ENCODE peak calls at places on chromosomes 13 and 19, in eight cellular contexts. C, D, B, R, Z, X, U and P are unnamed samples.

GRCh38 chr13:49373699-49374098 is 70.2 kb downstream of the CAB39L start:
- DNase-seq in C (no peak), D (no peak), B (no peak), R (no peak), Z (no peak), X (no peak), U (peak), P (no peak)

GRCh38 chr19:41564515-41565383 is 11.2 kb upstream of the CEACAM21 start:
- DNase-seq in C (no peak), D (no peak), B (no peak), R (no peak), Z (no peak), X (no peak), U (no peak), P (no peak)

GRCh38 chr13:40589285-40590109 is 76.9 kb downstream of the FOXO1 start:
- DNase-seq in C (peak), D (no peak), B (no peak), R (no peak), Z (peak), X (peak), U (peak), P (no peak)

GRCh38 chr13:43230989-43231388 is 207.6 kb downstream of the DNAJC15 start:
- DNase-seq in C (no peak), D (no peak), B (no peak), R (no peak), Z (no peak), X (no peak), U (no peak), P (no peak)

GRCh38 chr19:18220632-18221275 is 5.5 kb downstream of the PDE4C start:
- DNase-seq in C (peak), D (no peak), B (no peak), R (no peak), Z (no peak), X (no peak), U (no peak), P (no peak)

GRCh38 chr19:55319786-55320185 is 5.4 kb downstream of the TMEM150B start:
- DNase-seq in C (peak), D (no peak), B (no peak), R (peak), Z (no peak), X (no peak), U (peak), P (peak)

GRCh38 chr13:113742000-113742441 is 17.0 kb upstream of the TMEM255B start:
- DNase-seq in C (peak), D (no peak), B (no peak), R (no peak), Z (no peak), X (no peak), U (peak), P (no peak)

GRCh38 chr19:32397736-32398135 is 7.8 kb upstream of the DPY19L3 start:
- DNase-seq in C (no peak), D (peak), B (no peak), R (no peak), Z (no peak), X (no peak), U (peak), P (no peak)

GRCh38 chr19:41264581-41265375 is 606 bp downstream of the HNRNPUL1 start:
- DNase-seq in C (peak), D (no peak), B (peak), R (peak), Z (peak), X (peak), U (peak), P (peak)

GRCh38 chr19:8485561-8486371 is 16.7 kb downstream of the PRAM1 start:
- DNase-seq in C (no peak), D (no peak), B (no peak), R (no peak), Z (no peak), X (no peak), U (no peak), P (no peak)

GRCh38 chr13:97366172-97366688 is 67.7 kb upstream of the RAP2A start:
- DNase-seq in C (no peak), D (no peak), B (no peak), R (no peak), Z (no peak), X (no peak), U (no peak), P (no peak)

GRCh38 chr13:99765869-99766268 is 205.7 kb downstream of the ZIC5 start:
- DNase-seq in C (no peak), D (no peak), B (no peak), R (no peak), Z (no peak), X (no peak), U (no peak), P (no peak)

GRCh38 chr13:32432856-32433255 is 4.9 kb upstream of the N4BP2L1 start:
- DNase-seq in C (no peak), D (no peak), B (no peak), R (no peak), Z (no peak), X (no peak), U (no peak), P (no peak)

GRCh38 chr19:45643024-45643926 is 4.1 kb upstream of the EML2 start:
- DNase-seq in C (peak), D (no peak), B (peak), R (peak), Z (peak), X (peak), U (peak), P (peak)

GRCh38 chr19:55160128-55160985 is 2.8 kb upstream of the TNNI3 start:
- DNase-seq in C (peak), D (no peak), B (peak), R (peak), Z (peak), X (peak), U (peak), P (peak)

GRCh38 chr19:10145031-10145430 is 25.3 kb upstream of the EIF3G start:
- DNase-seq in C (no peak), D (no peak), B (no peak), R (no peak), Z (no peak), X (no peak), U (no peak), P (no peak)

GRCh38 chr19:45595814-45596213 is 6.2 kb downstream of the GPR4 start:
- DNase-seq in C (no peak), D (no peak), B (no peak), R (no peak), Z (no peak), X (no peak), U (peak), P (no peak)

GRCh38 chr19:19782783-19783182 is 38.8 kb downstream of the ZNF506 start:
- DNase-seq in C (no peak), D (no peak), B (no peak), R (no peak), Z (no peak), X (no peak), U (no peak), P (no peak)

GRCh38 chr13:40064723-40065122 is 409.3 kb downstream of the COG6 start:
- DNase-seq in C (no peak), D (peak), B (no peak), R (no peak), Z (no peak), X (no peak), U (peak), P (no peak)

GRCh38 chr13:34842466-34842865 is 99.6 kb upstream of the NBEA start:
- DNase-seq in C (no peak), D (no peak), B (no peak), R (no peak), Z (no peak), X (no peak), U (no peak), P (no peak)

GRCh38 chr13:75178436-75178835 is 303.5 kb downstream of the TBC1D4 start:
- DNase-seq in C (no peak), D (no peak), B (no peak), R (no peak), Z (no peak), X (no peak), U (no peak), P (no peak)

GRCh38 chr13:72648513-72649065 is 78.8 kb downstream of the MZT1 start:
- DNase-seq in C (no peak), D (no peak), B (no peak), R (no peak), Z (no peak), X (no peak), U (no peak), P (no peak)

GRCh38 chr13:72656357-72656756 is 71.1 kb downstream of the MZT1 start:
- DNase-seq in C (no peak), D (no peak), B (no peak), R (no peak), Z (no peak), X (no peak), U (no peak), P (no peak)

GRCh38 chr13:72652681-72653080 is 74.7 kb downstream of the MZT1 start:
- DNase-seq in C (no peak), D (no peak), B (no peak), R (no peak), Z (no peak), X (no peak), U (no peak), P (no peak)

GRCh38 chr13:72645521-72645920 is 81.9 kb downstream of the MZT1 start:
- DNase-seq in C (no peak), D (no peak), B (no peak), R (no peak), Z (no peak), X (no peak), U (no peak), P (no peak)

DNA sequence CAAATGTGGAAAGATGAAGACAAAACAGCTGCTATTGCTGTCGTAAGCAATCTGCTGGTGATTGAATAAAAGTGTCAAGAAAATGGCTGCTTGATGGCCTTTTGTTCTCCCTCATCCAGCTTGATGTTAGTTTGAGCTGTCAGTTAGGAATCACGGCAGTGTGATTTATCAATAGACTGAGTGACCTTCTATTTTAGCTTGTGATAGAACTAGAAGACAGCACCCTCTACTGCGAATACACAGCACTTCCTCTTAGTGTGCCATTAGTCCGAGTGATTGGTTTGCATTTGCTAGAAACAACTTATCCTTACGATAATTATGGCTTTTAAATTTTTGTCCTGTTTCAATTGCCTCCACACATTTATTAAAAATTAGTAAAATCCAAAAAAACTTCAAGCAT is 76.2 kb downstream of the MZT1 start:
- DNase-seq in C (no peak), D (no peak), B (no peak), R (no peak), Z (no peak), X (no peak), U (no peak), P (no peak)
- TF ChIP-seq CTCF in C (peak), D (peak), B (no peak), R (peak), Z (peak), X (peak), U (no peak), P (peak)

DNA sequence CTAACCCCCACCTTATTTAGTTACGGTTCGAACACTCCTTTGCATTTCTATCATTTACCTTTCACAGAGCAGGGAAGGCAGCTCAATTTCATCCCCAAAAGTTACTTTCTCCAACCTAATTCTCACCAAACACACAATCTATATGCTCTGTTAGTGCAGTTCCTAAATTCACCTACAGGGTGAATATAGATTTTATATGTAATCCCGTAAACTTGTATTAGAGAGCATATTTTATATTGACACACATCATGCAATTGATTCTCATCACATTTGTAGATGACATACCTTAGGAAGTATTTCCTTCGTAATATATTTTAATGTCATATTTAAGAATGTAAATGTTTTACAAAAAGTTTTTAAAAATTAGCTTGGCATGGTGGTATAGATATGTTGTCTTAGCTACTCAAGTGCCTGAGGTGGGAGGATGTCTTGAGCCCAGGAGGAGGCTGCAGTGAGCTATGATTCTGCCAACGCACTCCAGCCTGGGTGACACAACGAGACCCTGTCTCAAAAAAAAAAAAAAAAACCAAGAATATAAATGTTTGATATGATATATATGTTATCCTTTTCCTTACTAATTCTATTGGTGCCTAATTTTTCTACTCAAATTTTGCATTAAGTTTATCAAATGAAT is 57.3 kb upstream of the TNFRSF19 start:
- DNase-seq in C (no peak), D (no peak), B (no peak), R (no peak), Z (no peak), X (no peak), U (no peak), P (no peak)
- TF ChIP-seq CTCF in C (no peak), D (no peak), B (no peak), R (peak), Z (no peak), X (no peak), U (peak), P (peak)

DNA sequence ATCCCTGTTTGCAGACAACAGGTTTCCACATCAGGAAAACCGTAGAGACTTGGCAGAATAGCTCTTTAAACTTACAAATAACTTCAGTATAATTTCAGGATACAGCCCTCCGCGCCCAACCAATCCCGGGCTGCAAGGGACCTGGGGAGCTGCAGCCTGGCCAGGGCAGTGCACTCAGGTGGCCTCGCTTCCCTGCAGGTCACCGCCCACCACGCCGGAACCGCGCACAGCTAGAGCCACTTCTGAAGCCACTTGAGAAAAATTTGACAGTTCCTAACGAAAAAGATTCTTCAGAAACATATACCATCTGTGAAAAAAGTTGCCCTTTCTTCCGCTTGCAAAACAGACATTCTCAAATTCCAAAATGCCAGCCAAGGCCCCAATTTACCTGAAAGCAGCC is 11.1 kb downstream of the ZNF91 start:
- DNase-seq in C (no peak), D (no peak), B (no peak), R (no peak), Z (no peak), X (no peak), U (no peak), P (no peak)
- TF ChIP-seq CTCF in C (no peak), D (no peak), B (no peak), R (no peak), Z (no peak), X (no peak), U (no peak), P (no peak)

GRCh38 chr19:2543463-2544442 is 67.8 kb downstream of the GADD45B start:
- DNase-seq in C (peak), D (peak), B (peak), R (peak), Z (no peak), X (peak), U (peak), P (peak)
- TF ChIP-seq CTCF in C (no peak), D (peak), B (no peak), R (no peak), Z (no peak), X (no peak), U (peak), P (no peak)

DNA sequence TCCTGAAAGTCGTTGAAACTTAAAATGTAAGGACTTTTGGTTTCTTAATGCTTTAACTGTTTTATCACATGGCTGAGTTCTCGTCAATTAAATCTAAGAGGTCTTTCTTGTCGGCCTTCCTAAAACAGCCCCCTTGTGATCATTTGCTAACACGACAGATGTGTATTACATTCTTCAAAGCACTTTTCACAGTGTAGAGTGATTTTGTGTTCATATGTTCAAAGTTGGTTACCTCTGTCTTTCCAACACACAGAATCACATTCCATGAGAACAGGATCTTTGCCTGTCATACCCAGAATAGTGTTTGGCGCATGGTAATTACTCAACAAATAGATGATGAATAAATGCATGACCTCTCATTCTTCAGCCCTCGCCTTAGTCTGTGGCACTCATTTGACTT is 1.1 kb downstream of the GTF2F2 start:
- DNase-seq in C (no peak), D (no peak), B (no peak), R (no peak), Z (no peak), X (peak), U (peak), P (no peak)
- TF ChIP-seq CTCF in C (peak), D (peak), B (no peak), R (peak), Z (no peak), X (no peak), U (peak), P (peak)

DNA sequence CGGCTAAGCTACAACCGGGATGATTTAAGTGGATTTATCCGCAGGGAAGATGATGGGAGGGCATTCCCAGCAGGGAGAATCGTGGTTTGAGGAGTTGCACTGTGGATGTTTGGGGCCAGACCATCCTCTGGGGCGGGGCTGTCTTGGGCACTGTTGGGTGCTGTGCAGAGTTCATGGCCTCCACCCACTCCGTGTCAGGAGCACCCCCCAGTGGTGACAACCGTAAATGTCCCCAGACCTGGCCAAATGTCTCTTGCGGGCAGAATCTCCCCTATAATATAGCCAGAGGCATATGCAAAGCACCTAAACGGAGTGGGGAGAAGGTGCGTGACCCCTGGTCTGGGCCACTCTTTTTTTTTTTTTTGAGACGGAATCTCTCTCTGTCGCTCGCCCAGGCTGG is 40.2 kb downstream of the SMIM24 start:
- DNase-seq in C (no peak), D (no peak), B (no peak), R (no peak), Z (no peak), X (peak), U (no peak), P (no peak)
- TF ChIP-seq CTCF in C (no peak), D (peak), B (peak), R (peak), Z (peak), X (peak), U (peak), P (peak)

GRCh38 chr19:36214388-36215275 is at the start of the genes ZNF146 and ZNF565:
- DNase-seq in C (peak), D (peak), B (peak), R (peak), Z (peak), X (peak), U (peak), P (peak)
- TF ChIP-seq CTCF in C (no peak), D (no peak), B (no peak), R (no peak), Z (no peak), X (no peak), U (no peak), P (no peak)

GRCh38 chr19:51131780-51132680 is 7.3 kb downstream of the SIGLEC9 start:
- DNase-seq in C (no peak), D (no peak), B (no peak), R (no peak), Z (no peak), X (no peak), U (peak), P (no peak)
- TF ChIP-seq CTCF in C (no peak), D (no peak), B (no peak), R (no peak), Z (no peak), X (no peak), U (peak), P (no peak)

DNA sequence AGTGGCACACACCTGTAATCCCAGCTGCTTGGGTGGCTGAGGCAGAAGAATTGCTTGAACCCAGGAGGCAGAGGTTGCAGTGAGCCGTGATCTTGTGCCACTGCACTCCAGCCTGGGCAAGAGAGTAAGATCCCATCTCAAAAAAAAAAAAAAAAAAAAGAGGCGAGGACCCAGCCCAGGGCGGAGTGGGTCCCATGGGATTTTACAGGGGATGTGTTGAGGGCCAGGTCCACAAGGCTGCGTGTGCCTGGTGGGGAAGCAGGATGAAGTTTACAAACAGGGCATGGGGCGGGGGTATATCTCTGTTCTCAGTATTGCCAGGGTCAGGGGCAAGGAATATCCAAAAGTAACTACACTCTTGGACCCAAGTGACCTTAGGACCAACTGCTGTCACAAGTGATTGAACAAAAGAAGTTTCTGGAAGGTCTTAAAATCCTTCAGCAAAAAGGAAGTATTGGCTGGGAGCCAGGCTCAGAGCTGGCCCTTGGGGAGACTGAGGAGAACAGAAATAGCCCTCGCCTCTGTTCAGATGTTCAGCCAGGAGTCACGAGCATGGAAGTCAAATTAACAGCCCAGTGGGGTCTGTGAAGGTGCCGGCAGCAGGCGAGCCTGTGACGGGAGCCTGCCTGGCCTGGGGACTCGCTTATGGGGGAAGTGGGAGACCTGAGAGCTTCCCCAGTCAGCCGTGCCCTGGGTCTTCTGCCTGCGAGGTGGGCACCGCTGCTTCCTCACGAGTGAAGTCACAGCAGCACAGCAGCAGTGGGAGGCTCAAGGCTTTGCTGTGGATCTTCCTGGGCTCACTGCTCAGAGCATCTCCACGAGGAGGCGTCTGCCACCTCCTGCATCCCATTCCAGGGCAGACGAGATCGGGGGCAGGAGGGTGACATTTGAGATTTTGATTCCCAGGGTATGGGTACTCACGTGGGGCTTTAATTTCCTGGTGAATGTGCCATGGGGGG is 6.4 kb downstream of the MYO9B start:
- DNase-seq in C (no peak), D (no peak), B (no peak), R (no peak), Z (no peak), X (no peak), U (peak), P (no peak)
- TF ChIP-seq CTCF in C (no peak), D (no peak), B (no peak), R (no peak), Z (no peak), X (no peak), U (no peak), P (no peak)